ENCODE peak calls at places on chromosomes 5 and 9, in nine cellular contexts. A is AG09309, E is natural killer cell, J is endothelial cell, Z is foreskin keratinocyte, H is glutamatergic neuron, L is pancreas, X is lung, Q is lower lobe of right lung. D is an unnamed sample.

GRCh38 chr5:180056153-180056552 is 15.4 kb downstream of the RNF130 start:
- DNase-seq in A (no peak), L (no peak), H (no peak), E (no peak), Z (no peak), J (no peak), Q (no peak), X (no peak), D (no peak)

GRCh38 chr5:57513785-57514184 is 31.2 kb upstream of the ACTBL2 start:
- DNase-seq in H (no peak), Z (no peak), A (no peak), J (no peak), E (no peak), L (no peak), X (no peak), Q (no peak), D (no peak)

GRCh38 chr5:140366770-140367630 is 7.0 kb downstream of the SLC4A9 start:
- DNase-seq in A (no peak), Z (no peak), J (no peak), E (no peak), H (no peak), L (no peak), Q (no peak), X (no peak), D (no peak)

GRCh38 chr5:10519729-10520128 is 44.1 kb upstream of the ANKRD33B start:
- DNase-seq in J (no peak), Q (no peak), X (no peak), L (no peak), E (no peak), A (no peak), H (no peak), Z (no peak), D (no peak)

GRCh38 chr5:130135506-130135905 is 231.2 kb downstream of the CHSY3 start:
- DNase-seq in H (no peak), Z (peak), L (no peak), E (no peak), Q (no peak), A (peak), J (no peak), X (no peak), D (no peak)

GRCh38 chr9:126357074-126357473 is 30.4 kb downstream of the MVB12B start:
- DNase-seq in Z (peak), E (no peak), J (no peak), H (no peak), A (no peak), Q (no peak), X (no peak), L (no peak), D (no peak)

GRCh38 chr5:78985407-78986223 is 505 bp upstream of the ARSB start:
- DNase-seq in L (peak), H (peak), A (no peak), Q (peak), E (peak), Z (peak), J (no peak), X (peak), D (no peak)

GRCh38 chr5:9851458-9851857 is 221.3 kb upstream of the TAS2R1 start:
- DNase-seq in A (peak), J (no peak), Q (no peak), Z (peak), X (no peak), H (no peak), E (no peak), L (no peak), D (no peak)

GRCh38 chr5:72108200-72109050 is 1.1 kb downstream of the MAP1B start:
- DNase-seq in Q (peak), A (no peak), Z (peak), X (peak), H (peak), J (peak), E (no peak), L (peak), D (no peak)

GRCh38 chr9:93036887-93037475 is 21.5 kb upstream of the SUSD3 start:
- DNase-seq in Z (no peak), H (no peak), A (no peak), Q (no peak), E (no peak), J (no peak), X (no peak), L (no peak), D (no peak)

GRCh38 chr9:78664370-78664769 is 367.4 kb downstream of the PSAT1 start:
- DNase-seq in X (no peak), Z (no peak), A (no peak), J (no peak), L (no peak), E (no peak), H (no peak), Q (no peak), D (no peak)

GRCh38 chr9:133490865-133491655 is 12.2 kb upstream of the SLC2A6 start:
- DNase-seq in X (no peak), J (no peak), Q (peak), L (no peak), Z (no peak), E (no peak), A (no peak), H (peak), D (no peak)

GRCh38 chr9:130825051-130825651 is 9.9 kb upstream of the ABL1 start:
- DNase-seq in H (no peak), A (no peak), J (no peak), Q (no peak), X (no peak), Z (no peak), L (no peak), E (no peak), D (no peak)

GRCh38 chr5:79931409-79931808 is 59.7 kb downstream of the MTX3 start:
- DNase-seq in A (no peak), Q (no peak), E (no peak), H (no peak), Z (no peak), L (no peak), J (no peak), X (no peak), D (no peak)

GRCh38 chr9:136787690-136788400 is 3.3 kb upstream of the TMEM141 start:
- DNase-seq in E (peak), L (peak), Q (peak), A (no peak), J (peak), X (peak), H (peak), Z (no peak), D (no peak)

GRCh38 chr5:89572696-89573095 is 689.7 kb upstream of the MEF2C start:
- DNase-seq in Q (no peak), E (no peak), A (peak), J (no peak), X (no peak), Z (peak), L (no peak), H (no peak), D (no peak)

GRCh38 chr5:8363133-8363532 is 494.2 kb downstream of the MTRR start:
- DNase-seq in H (no peak), A (no peak), L (no peak), X (no peak), Z (peak), Q (no peak), E (no peak), J (no peak), D (no peak)

GRCh38 chr5:138952962-138953361 is 77.8 kb upstream of the LRRTM2 start:
- DNase-seq in L (peak), Q (no peak), Z (no peak), E (no peak), J (no peak), A (no peak), H (no peak), X (no peak), D (no peak)

GRCh38 chr5:141811287-141812155 is 66.7 kb downstream of the PCDH1 start:
- DNase-seq in Q (no peak), L (no peak), A (no peak), X (no peak), J (peak), E (peak), Z (no peak), H (peak), D (no peak)

GRCh38 chr9:87751423-87751822 is 25.5 kb downstream of the CTSL start:
- DNase-seq in X (no peak), H (no peak), Q (no peak), J (no peak), L (no peak), A (no peak), Z (no peak), E (no peak), D (no peak)

GRCh38 chr5:7420506-7421280 is 24.8 kb downstream of the ADCY2 start:
- DNase-seq in H (no peak), J (no peak), Q (no peak), L (no peak), X (no peak), E (no peak), Z (no peak), A (no peak), D (no peak)

GRCh38 chr9:77897292-77897691 is 134.3 kb downstream of the GNAQ start:
- DNase-seq in Z (no peak), L (no peak), Q (no peak), H (no peak), A (no peak), X (no peak), E (no peak), J (no peak), D (no peak)

GRCh38 chr9:90299963-90300362 is 342.7 kb downstream of the DIRAS2 start:
- DNase-seq in X (no peak), H (no peak), E (no peak), Z (no peak), Q (no peak), A (no peak), L (no peak), J (no peak), D (no peak)

GRCh38 chr5:61969347-61969746 is 336.7 kb upstream of the KIF2A start:
- DNase-seq in E (no peak), J (no peak), Z (peak), A (no peak), X (no peak), L (no peak), H (no peak), Q (no peak), D (no peak)

GRCh38 chr9:121529237-121529987 is 29.8 kb upstream of the GGTA1 start:
- DNase-seq in J (no peak), L (peak), Q (peak), A (peak), H (no peak), X (peak), E (no peak), Z (peak), D (no peak)

GRCh38 chr5:24693609-24694008 is 48.8 kb upstream of the CDH10 start:
- DNase-seq in A (no peak), J (no peak), H (no peak), L (no peak), Q (no peak), Z (no peak), X (no peak), E (no peak), D (no peak)

GRCh38 chr5:98942849-98943248 is 14.0 kb upstream of the CHD1 start:
- DNase-seq in E (no peak), J (no peak), L (no peak), X (no peak), Q (no peak), H (no peak), A (no peak), Z (no peak), D (no peak)

GRCh38 chr5:172102913-172103629 is 85.0 kb downstream of the STK10 start:
- DNase-seq in A (peak), E (no peak), L (no peak), X (peak), Q (no peak), Z (peak), H (peak), J (peak), D (no peak)

GRCh38 chr5:68754536-68754935 is 339.3 kb upstream of the SLC30A5 start:
- DNase-seq in E (no peak), H (no peak), L (no peak), J (no peak), X (no peak), Z (no peak), Q (no peak), A (no peak), D (no peak)

GRCh38 chr5:37825334-37825915 is 14.4 kb downstream of the GDNF start:
- DNase-seq in H (no peak), E (no peak), J (no peak), L (no peak), A (no peak), X (no peak), Q (no peak), Z (no peak), D (no peak)

GRCh38 chr5:136047858-136048257 is 19.1 kb downstream of the TGFBI start:
- DNase-seq in E (no peak), X (no peak), Q (peak), Z (no peak), L (no peak), H (no peak), A (no peak), J (no peak), D (no peak)

GRCh38 chr5:174744896-174745295 is 20.5 kb downstream of the MSX2 start:
- DNase-seq in Z (no peak), X (no peak), H (no peak), Q (no peak), E (no peak), A (no peak), J (no peak), L (no peak), D (no peak)

GRCh38 chr5:93596310-93596675 is 13.3 kb downstream of the NR2F1 start:
- DNase-seq in E (no peak), H (no peak), Q (no peak), A (no peak), L (no peak), X (no peak), J (no peak), Z (no peak), D (no peak)

GRCh38 chr9:136807281-136808074 is at the start of gene RABL6:
- DNase-seq in H (peak), X (peak), J (peak), Q (peak), Z (peak), L (peak), A (no peak), E (peak), D (peak)

GRCh38 chr5:142825378-142826089 is 55.4 kb downstream of the ARHGAP26 start:
- DNase-seq in L (no peak), A (no peak), Z (no peak), J (no peak), Q (no peak), H (no peak), X (no peak), E (no peak), D (no peak)
- TF ChIP-seq CTCF in L (no peak), A (no peak), Z (no peak), J (no peak), Q (no peak), H (no peak), X (no peak), E (no peak), D (no peak)

DNA sequence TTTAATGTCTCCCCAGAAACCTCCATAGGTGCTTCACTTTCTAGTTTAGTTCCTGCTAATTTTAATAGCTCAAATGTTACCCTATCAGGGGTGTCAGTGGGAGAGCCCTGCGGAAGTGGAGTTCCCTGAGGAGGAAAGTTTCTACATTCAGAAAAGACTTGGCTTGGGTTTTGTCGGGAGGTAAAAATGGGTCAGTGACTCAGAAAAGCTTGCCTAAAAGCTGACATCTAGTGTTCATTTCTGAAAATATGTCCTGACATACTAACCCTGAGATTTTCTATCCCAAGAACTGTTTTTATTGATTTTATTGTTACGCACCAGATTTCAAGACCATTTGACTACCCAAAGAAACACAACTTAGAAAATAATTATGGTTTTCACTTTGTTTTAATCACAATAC is 40.9 kb upstream of the GLDC start:
- DNase-seq in Q (no peak), H (no peak), L (no peak), E (no peak), J (no peak), X (no peak), A (no peak), Z (no peak), D (no peak)
- TF ChIP-seq CTCF in Q (no peak), H (no peak), L (no peak), E (no peak), J (no peak), X (no peak), A (peak), Z (peak), D (no peak)

DNA sequence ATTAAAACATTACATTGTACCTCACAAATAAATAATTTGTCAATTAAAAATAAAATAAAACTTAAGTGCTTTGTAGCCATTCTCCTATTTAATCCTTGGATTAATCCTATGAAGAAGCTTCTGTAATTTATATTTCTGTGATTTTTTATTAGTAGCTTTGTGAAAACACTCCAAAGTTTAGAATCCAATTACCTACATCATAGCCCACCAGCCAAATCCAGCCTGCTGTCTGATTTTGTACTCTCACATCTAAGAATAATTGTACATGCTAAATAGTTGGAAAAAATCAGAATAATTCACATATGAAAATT is 10.4 kb downstream of the MED7 start:
- DNase-seq in L (no peak), Z (no peak), Q (no peak), H (no peak), E (no peak), A (no peak), J (no peak), X (no peak), D (no peak)
- TF ChIP-seq CTCF in L (no peak), Z (no peak), Q (no peak), H (no peak), E (peak), A (no peak), J (no peak), X (no peak), D (no peak)

GRCh38 chr9:91341258-91341746 is 20.4 kb downstream of the AUH start:
- DNase-seq in J (no peak), L (no peak), A (no peak), Z (no peak), X (no peak), E (no peak), Q (no peak), H (no peak), D (no peak)
- TF ChIP-seq CTCF in J (no peak), L (no peak), A (no peak), Z (peak), X (no peak), E (no peak), Q (no peak), H (no peak), D (no peak)